ENCODE peak calls at places on chromosomes 2 and 18, in seven cellular contexts. One of them, this sample, is unnamed.

GRCh38 chr18:55124078-55124477 is 164.8 kb upstream of the CCDC68 start:
- DNase-seq in HS-5: no peak
- DNase-seq in T-helper 1 cell: no peak
- DNase-seq in activated naive CD4-positive, alpha-beta T cell treated with anti-CD3 and anti-CD28 coated beads, Interleukin-2, amount 50 U/mL, for 16 hours: no peak
- DNase-seq in HEK293T: no peak
- DNase-seq in LoVo: no peak
- DNase-seq in NCI-H1436: no peak
- DNase-seq in this sample: no peak

GRCh38 chr2:62266433-62267038 is 70.6 kb downstream of the B3GNT2 start:
- DNase-seq in NCI-H1436: no peak
- DNase-seq in activated naive CD4-positive, alpha-beta T cell treated with anti-CD3 and anti-CD28 coated beads, Interleukin-2, amount 50 U/mL, for 16 hours: no peak
- DNase-seq in T-helper 1 cell: no peak
- DNase-seq in HEK293T: no peak
- DNase-seq in LoVo: no peak
- DNase-seq in HS-5: peak; percentile 67
- DNase-seq in this sample: peak; percentile 14

GRCh38 chr2:20590704-20591515 is 60.0 kb downstream of the HS1BP3 start:
- DNase-seq in NCI-H1436: no peak
- DNase-seq in HS-5: no peak
- DNase-seq in activated naive CD4-positive, alpha-beta T cell treated with anti-CD3 and anti-CD28 coated beads, Interleukin-2, amount 50 U/mL, for 16 hours: no peak
- DNase-seq in HEK293T: no peak
- DNase-seq in T-helper 1 cell: no peak
- DNase-seq in LoVo: no peak
- DNase-seq in this sample: no peak

GRCh38 chr2:1742680-1743395 is 1.5 kb downstream of the PXDN start:
- DNase-seq in LoVo: no peak
- DNase-seq in HEK293T: peak; percentile 26
- DNase-seq in HS-5: no peak
- DNase-seq in NCI-H1436: no peak
- DNase-seq in T-helper 1 cell: no peak
- DNase-seq in activated naive CD4-positive, alpha-beta T cell treated with anti-CD3 and anti-CD28 coated beads, Interleukin-2, amount 50 U/mL, for 16 hours: no peak
- DNase-seq in this sample: peak; percentile 88

GRCh38 chr2:120390381-120391055 is 44.6 kb downstream of the INHBB start:
- DNase-seq in activated naive CD4-positive, alpha-beta T cell treated with anti-CD3 and anti-CD28 coated beads, Interleukin-2, amount 50 U/mL, for 16 hours: no peak
- DNase-seq in NCI-H1436: no peak
- DNase-seq in HS-5: no peak
- DNase-seq in LoVo: no peak
- DNase-seq in HEK293T: no peak
- DNase-seq in T-helper 1 cell: no peak
- DNase-seq in this sample: no peak

GRCh38 chr18:25516121-25516520 is 164.2 kb upstream of the ZNF521 start:
- DNase-seq in HEK293T: no peak
- DNase-seq in activated naive CD4-positive, alpha-beta T cell treated with anti-CD3 and anti-CD28 coated beads, Interleukin-2, amount 50 U/mL, for 16 hours: no peak
- DNase-seq in LoVo: no peak
- DNase-seq in NCI-H1436: no peak
- DNase-seq in HS-5: no peak
- DNase-seq in T-helper 1 cell: no peak
- DNase-seq in this sample: no peak

GRCh38 chr2:240981273-240981672 is 17.1 kb upstream of the SNED1 start:
- DNase-seq in NCI-H1436: no peak
- DNase-seq in HEK293T: no peak
- DNase-seq in HS-5: no peak
- DNase-seq in LoVo: no peak
- DNase-seq in T-helper 1 cell: no peak
- DNase-seq in activated naive CD4-positive, alpha-beta T cell treated with anti-CD3 and anti-CD28 coated beads, Interleukin-2, amount 50 U/mL, for 16 hours: no peak
- DNase-seq in this sample: no peak

GRCh38 chr2:7525746-7526145 is 608.5 kb downstream of the RNF144A start:
- DNase-seq in HS-5: no peak
- DNase-seq in T-helper 1 cell: no peak
- DNase-seq in activated naive CD4-positive, alpha-beta T cell treated with anti-CD3 and anti-CD28 coated beads, Interleukin-2, amount 50 U/mL, for 16 hours: no peak
- DNase-seq in NCI-H1436: no peak
- DNase-seq in LoVo: no peak
- DNase-seq in HEK293T: no peak
- DNase-seq in this sample: no peak

GRCh38 chr2:112150447-112150846 is 12.3 kb downstream of the FBLN7 start:
- DNase-seq in LoVo: no peak
- DNase-seq in HS-5: peak; percentile 96
- DNase-seq in HEK293T: no peak
- DNase-seq in NCI-H1436: no peak
- DNase-seq in activated naive CD4-positive, alpha-beta T cell treated with anti-CD3 and anti-CD28 coated beads, Interleukin-2, amount 50 U/mL, for 16 hours: no peak
- DNase-seq in T-helper 1 cell: no peak
- DNase-seq in this sample: peak; percentile 62

GRCh38 chr18:812673-813404 is 797 bp upstream of the YES1 start:
- DNase-seq in activated naive CD4-positive, alpha-beta T cell treated with anti-CD3 and anti-CD28 coated beads, Interleukin-2, amount 50 U/mL, for 16 hours: peak; percentile 68
- DNase-seq in HEK293T: peak; percentile 30
- DNase-seq in HS-5: peak; percentile 68
- DNase-seq in T-helper 1 cell: peak; percentile 20
- DNase-seq in NCI-H1436: peak; percentile 48
- DNase-seq in LoVo: peak; percentile 59
- DNase-seq in this sample: peak; percentile 75

GRCh38 chr2:100862081-100862480 is 42.1 kb downstream of the NPAS2 start:
- DNase-seq in HS-5: no peak
- DNase-seq in T-helper 1 cell: no peak
- DNase-seq in NCI-H1436: no peak
- DNase-seq in LoVo: no peak
- DNase-seq in HEK293T: no peak
- DNase-seq in activated naive CD4-positive, alpha-beta T cell treated with anti-CD3 and anti-CD28 coated beads, Interleukin-2, amount 50 U/mL, for 16 hours: no peak
- DNase-seq in this sample: no peak

GRCh38 chr2:222835823-222836151 is 25.0 kb upstream of the ACSL3 start:
- DNase-seq in NCI-H1436: no peak
- DNase-seq in HEK293T: no peak
- DNase-seq in HS-5: no peak
- DNase-seq in T-helper 1 cell: no peak
- DNase-seq in activated naive CD4-positive, alpha-beta T cell treated with anti-CD3 and anti-CD28 coated beads, Interleukin-2, amount 50 U/mL, for 16 hours: no peak
- DNase-seq in LoVo: no peak
- DNase-seq in this sample: no peak

GRCh38 chr2:8225798-8226197 is 456.1 kb upstream of the ID2 start:
- DNase-seq in T-helper 1 cell: no peak
- DNase-seq in NCI-H1436: no peak
- DNase-seq in LoVo: no peak
- DNase-seq in HEK293T: no peak
- DNase-seq in activated naive CD4-positive, alpha-beta T cell treated with anti-CD3 and anti-CD28 coated beads, Interleukin-2, amount 50 U/mL, for 16 hours: no peak
- DNase-seq in HS-5: no peak
- DNase-seq in this sample: no peak

GRCh38 chr18:12391487-12392136 is 14.6 kb upstream of the AFG3L2 start:
- DNase-seq in HS-5: peak; percentile 25
- DNase-seq in LoVo: peak; percentile 70
- DNase-seq in NCI-H1436: peak; percentile 58
- DNase-seq in T-helper 1 cell: no peak
- DNase-seq in activated naive CD4-positive, alpha-beta T cell treated with anti-CD3 and anti-CD28 coated beads, Interleukin-2, amount 50 U/mL, for 16 hours: peak; percentile 47
- DNase-seq in HEK293T: peak; percentile 61
- DNase-seq in this sample: peak; percentile 48

GRCh38 chr2:234500394-234501006 is 3.6 kb upstream of the ARL4C start:
- DNase-seq in HS-5: no peak
- DNase-seq in LoVo: peak; percentile 65
- DNase-seq in HEK293T: peak; percentile 21
- DNase-seq in activated naive CD4-positive, alpha-beta T cell treated with anti-CD3 and anti-CD28 coated beads, Interleukin-2, amount 50 U/mL, for 16 hours: peak; percentile 80
- DNase-seq in T-helper 1 cell: peak; percentile 50
- DNase-seq in NCI-H1436: peak; percentile 73
- DNase-seq in this sample: peak; percentile 53

GRCh38 chr18:67483237-67483636 is 33.3 kb downstream of the DSEL start:
- DNase-seq in LoVo: no peak
- DNase-seq in T-helper 1 cell: no peak
- DNase-seq in HS-5: no peak
- DNase-seq in activated naive CD4-positive, alpha-beta T cell treated with anti-CD3 and anti-CD28 coated beads, Interleukin-2, amount 50 U/mL, for 16 hours: no peak
- DNase-seq in HEK293T: no peak
- DNase-seq in NCI-H1436: no peak
- DNase-seq in this sample: no peak

GRCh38 chr18:49447810-49448745 is 12.4 kb downstream of the DYM start:
- DNase-seq in NCI-H1436: no peak
- DNase-seq in HS-5: no peak
- DNase-seq in LoVo: peak; percentile 57
- DNase-seq in activated naive CD4-positive, alpha-beta T cell treated with anti-CD3 and anti-CD28 coated beads, Interleukin-2, amount 50 U/mL, for 16 hours: peak; percentile 23
- DNase-seq in T-helper 1 cell: no peak
- DNase-seq in HEK293T: peak; percentile 26
- DNase-seq in this sample: peak; percentile 8

GRCh38 chr2:73068147-73068546 is 3.4 kb downstream of the SFXN5 start:
- DNase-seq in HS-5: no peak
- DNase-seq in HEK293T: no peak
- DNase-seq in LoVo: no peak
- DNase-seq in T-helper 1 cell: no peak
- DNase-seq in activated naive CD4-positive, alpha-beta T cell treated with anti-CD3 and anti-CD28 coated beads, Interleukin-2, amount 50 U/mL, for 16 hours: no peak
- DNase-seq in NCI-H1436: no peak
- DNase-seq in this sample: no peak

GRCh38 chr2:23402205-23402740 is 17.3 kb downstream of the KLHL29 start:
- DNase-seq in T-helper 1 cell: no peak
- DNase-seq in NCI-H1436: no peak
- DNase-seq in HEK293T: no peak
- DNase-seq in activated naive CD4-positive, alpha-beta T cell treated with anti-CD3 and anti-CD28 coated beads, Interleukin-2, amount 50 U/mL, for 16 hours: no peak
- DNase-seq in HS-5: no peak
- DNase-seq in LoVo: no peak
- DNase-seq in this sample: no peak

This sample was measured in Caki2.